ENCODE peak calls at places on chromosomes 13 and 19, in ten cellular contexts. T is IMR-90; R is heart left ventricle; E is thoracic aorta; Z is GM23248; Y is body of pancreas; D is breast epithelium; S is keratinocyte; N is CD8-positive, alpha-beta memory T cell; C is cardiac muscle cell. A is an unnamed sample.
A peak's percentile ranks its signal among the peaks of the same experiment; 100 is the strongest.

GRCh38 chr19:39282021-39282420 is 13.8 kb downstream of the IFNL2 start:
- DNase-seq in T (no peak), R (no peak), E (no peak), Z (no peak), Y (no peak), D (no peak), S (no peak), N (no peak), C (no peak), A (no peak)

GRCh38 chr19:46861691-46862503 is 1.1 kb downstream of the ARHGAP35 start:
- DNase-seq in T (no peak), R (peak; percentile 25), E (no peak), Z (peak; percentile 64), Y (peak; percentile 45), D (no peak), S (no peak), N (peak; percentile 11), C (no peak), A (no peak)

GRCh38 chr19:45591004-45591637 is 6.5 kb upstream of the OPA3 start:
- DNase-seq in T (peak; percentile 35), R (no peak), E (no peak), Z (peak; percentile 34), Y (peak; percentile 80), D (no peak), S (no peak), N (no peak), C (no peak), A (no peak)

GRCh38 chr13:112956516-112957294 is 12.3 kb upstream of the MCF2L start:
- DNase-seq in T (no peak), R (no peak), E (no peak), Z (no peak), Y (no peak), D (no peak), S (no peak), N (no peak), C (peak; percentile 13), A (no peak)

GRCh38 chr13:108915095-108915633 is 285.8 kb downstream of the MYO16 start:
- DNase-seq in T (peak; percentile 50), R (no peak), E (no peak), Z (peak; percentile 68), Y (peak; percentile 29), D (no peak), S (no peak), N (no peak), C (peak; percentile 67), A (no peak)

GRCh38 chr19:45047188-45047797 is 8.4 kb downstream of the CLASRP start:
- DNase-seq in T (no peak), R (no peak), E (no peak), Z (no peak), Y (no peak), D (no peak), S (no peak), N (no peak), C (no peak), A (no peak)

GRCh38 chr19:49155830-49156346 is 692 bp upstream of the HRC start:
- DNase-seq in T (no peak), R (peak; percentile 80), E (no peak), Z (no peak), Y (no peak), D (no peak), S (no peak), N (no peak), C (no peak), A (no peak)

GRCh38 chr13:106393776-106394175 is 141.7 kb downstream of the EFNB2 start:
- DNase-seq in T (peak; percentile 43), R (no peak), E (no peak), Z (peak; percentile 48), Y (no peak), D (no peak), S (peak; percentile 94), N (no peak), C (no peak), A (no peak)

GRCh38 chr13:43428545-43429287 is 358.1 kb downstream of the ENOX1 start:
- DNase-seq in T (no peak), R (no peak), E (no peak), Z (no peak), Y (no peak), D (no peak), S (no peak), N (no peak), C (no peak), A (no peak)

GRCh38 chr13:74287672-74288169 is 153.5 kb upstream of the KLF12 start:
- DNase-seq in T (peak; percentile 64), R (peak; percentile 73), E (peak; percentile 25), Z (peak; percentile 55), Y (peak; percentile 91), D (peak; percentile 63), S (no peak), N (peak; percentile 90), C (peak; percentile 81), A (peak; percentile 71)

GRCh38 chr19:19426216-19426615 is 20.7 kb downstream of the GATAD2A start:
- DNase-seq in T (no peak), R (no peak), E (no peak), Z (peak; percentile 29), Y (no peak), D (no peak), S (no peak), N (no peak), C (no peak), A (no peak)

GRCh38 chr19:35596366-35596999 is 10.5 kb downstream of the PMIS2 start:
- DNase-seq in T (no peak), R (no peak), E (no peak), Z (no peak), Y (no peak), D (no peak), S (no peak), N (no peak), C (peak; percentile 10), A (no peak)

GRCh38 chr19:16222806-16223205 is 25.1 kb downstream of the AP1M1 start:
- DNase-seq in T (peak; percentile 57), R (no peak), E (no peak), Z (no peak), Y (no peak), D (no peak), S (no peak), N (no peak), C (peak; percentile 15), A (no peak)

GRCh38 chr13:79621902-79622301 is 140.9 kb downstream of the NDFIP2 start:
- DNase-seq in T (no peak), R (no peak), E (no peak), Z (no peak), Y (no peak), D (no peak), S (peak; percentile 33), N (no peak), C (no peak), A (no peak)

GRCh38 chr19:11131471-11131870 is 24.1 kb downstream of the SPC24 start:
- DNase-seq in T (no peak), R (no peak), E (no peak), Z (no peak), Y (no peak), D (no peak), S (no peak), N (no peak), C (no peak), A (no peak)
- H3K4me1 ChIP-seq in T (peaks cover 2% of the 10 kb centered on the region), R (peaks cover 11% of the 10 kb centered on the region), E (peaks cover 6% of the 10 kb centered on the region), Z (no peaks in the 10 kb centered on the region), Y (peaks cover 4% of the 10 kb centered on the region), D (no peaks in the 10 kb centered on the region), S (no peaks in the 10 kb centered on the region), N (no peaks in the 10 kb centered on the region), C (no peaks in the 10 kb centered on the region), A (peaks cover 7% of the 10 kb centered on the region)

GRCh38 chr19:2785244-2786000 is at the start of gene THOP1:
- DNase-seq in T (peak; percentile 99), R (peak; percentile 99), E (peak; percentile 97), Z (peak; percentile 100), Y (peak; percentile 100), D (peak; percentile 98), S (peak; percentile 73), N (peak; percentile 97), C (peak; percentile 99), A (peak; percentile 99)
- H3K4me1 ChIP-seq in T (peaks cover 4% of the 10 kb centered on the region), R (peaks cover 38% of the 10 kb centered on the region), E (peaks cover 46% of the 10 kb centered on the region), Z (peaks cover 24% of the 10 kb centered on the region), Y (peaks cover 47% of the 10 kb centered on the region), D (peaks cover 19% of the 10 kb centered on the region), S (peaks cover 25% of the 10 kb centered on the region), N (peaks cover 43% of the 10 kb centered on the region), C (peaks cover 17% of the 10 kb centered on the region), A (peaks cover 4% of the 10 kb centered on the region)

DNA sequence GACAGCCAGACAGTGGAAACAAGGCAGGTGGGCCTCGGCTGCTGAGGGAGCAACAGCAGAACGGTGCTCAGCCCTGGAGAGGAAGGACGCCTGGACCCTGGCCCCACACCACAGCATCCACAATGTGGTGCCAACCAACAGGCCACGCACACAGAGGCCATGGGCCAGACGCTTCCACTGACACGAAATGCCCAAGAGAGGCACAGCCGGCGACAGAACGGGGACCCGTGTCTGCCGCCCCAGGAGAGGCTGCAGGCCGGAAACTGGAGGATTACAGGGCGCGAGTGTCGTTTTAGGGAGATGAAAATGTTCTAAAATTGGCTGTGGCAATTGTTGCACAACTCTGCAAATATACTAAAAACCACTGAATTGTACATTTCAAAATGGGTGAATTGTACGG is 69.7 kb downstream of the RASA3 start:
- DNase-seq in T (no peak), R (no peak), E (no peak), Z (peak; percentile 54), Y (no peak), D (no peak), S (no peak), N (no peak), C (peak; percentile 31), A (no peak)
- H3K4me1 ChIP-seq in T (peaks cover 41% of the 10 kb centered on the region), R (peaks cover 56% of the 10 kb centered on the region), E (peaks cover 79% of the 10 kb centered on the region), Z (peaks cover 46% of the 10 kb centered on the region), Y (peaks cover 32% of the 10 kb centered on the region), D (peaks cover 18% of the 10 kb centered on the region), S (peaks cover 27% of the 10 kb centered on the region), N (peaks cover 54% of the 10 kb centered on the region), C (peaks cover 16% of the 10 kb centered on the region), A (peaks cover 32% of the 10 kb centered on the region)

DNA sequence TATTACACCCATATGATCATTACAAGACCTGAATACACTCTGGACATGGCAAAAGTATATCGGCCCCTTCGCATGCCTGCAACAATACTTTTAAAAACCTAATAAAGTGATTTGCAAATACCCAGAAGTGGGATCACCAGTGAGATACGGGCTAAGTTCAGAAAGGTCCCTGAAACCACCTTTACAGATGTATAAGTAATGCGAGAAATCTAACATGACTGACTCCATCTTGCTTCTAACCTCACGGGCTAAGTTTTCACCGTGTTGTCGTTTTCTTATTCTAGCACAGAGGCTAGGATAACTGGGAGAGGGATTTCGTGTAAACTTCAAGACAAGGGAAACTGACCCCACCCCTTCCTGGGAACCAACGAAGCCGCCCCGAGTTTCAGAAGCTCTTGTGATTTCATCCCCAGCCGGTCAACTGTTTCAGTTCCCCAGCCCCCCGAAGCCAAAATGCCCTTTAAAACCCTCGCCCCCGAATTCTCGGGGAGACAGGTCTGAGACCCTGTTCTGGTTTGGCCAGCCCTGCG is 703 bp downstream of the NEK3 start:
- DNase-seq in T (peak; percentile 28), R (peak; percentile 44), E (no peak), Z (peak; percentile 74), Y (peak; percentile 29), D (no peak), S (no peak), N (no peak), C (peak; percentile 51), A (peak; percentile 50)
- H3K4me1 ChIP-seq in T (peaks cover 7% of the 10 kb centered on the region), R (peaks cover 20% of the 10 kb centered on the region), E (peaks cover 18% of the 10 kb centered on the region), Z (peaks cover 28% of the 10 kb centered on the region), Y (peaks cover 18% of the 10 kb centered on the region), D (peaks cover 4% of the 10 kb centered on the region), S (peaks cover 8% of the 10 kb centered on the region), N (peaks cover 14% of the 10 kb centered on the region), C (peaks cover 10% of the 10 kb centered on the region), A (no peaks in the 10 kb centered on the region)

GRCh38 chr19:2543463-2544442 is 67.8 kb downstream of the GADD45B start:
- DNase-seq in T (peak; percentile 98), R (peak; percentile 93), E (peak; percentile 88), Z (peak; percentile 100), Y (peak; percentile 96), D (peak; percentile 94), S (peak; percentile 71), N (peak; percentile 35), C (peak; percentile 99), A (peak; percentile 93)
- H3K4me1 ChIP-seq in T (peaks cover 33% of the 10 kb centered on the region), R (peaks cover 57% of the 10 kb centered on the region), E (peaks cover 77% of the 10 kb centered on the region), Z (peaks cover 49% of the 10 kb centered on the region), Y (peaks cover 54% of the 10 kb centered on the region), D (peaks cover 40% of the 10 kb centered on the region), S (peaks cover 38% of the 10 kb centered on the region), N (peaks cover 10% of the 10 kb centered on the region), C (peaks cover 46% of the 10 kb centered on the region), A (no peaks in the 10 kb centered on the region)